ENCODE peak calls at places on chromosome X, in eight cellular contexts. H, G, F, Y, P, N, A and M are unnamed samples.

GRCh38 chrX:2550288-2551020 is 49.7 kb upstream of the DHRSX start:
- DNase-seq in A (no peak), Y (no peak), N (no peak), F (no peak), H (no peak), P (no peak), G (no peak), M (no peak)

GRCh38 chrX:135477576-135477975 is 42.9 kb upstream of the INTS6L start:
- DNase-seq in A (peak; percentile 41), N (peak; percentile 49), F (peak; percentile 11), P (peak; percentile 87), G (peak; percentile 81), H (no peak), Y (peak; percentile 63), M (peak; percentile 21)

GRCh38 chrX:7242613-7243012 is 94.7 kb upstream of the PUDP start:
- DNase-seq in F (no peak), N (no peak), P (no peak), H (no peak), G (no peak), A (no peak), Y (no peak), M (no peak)

GRCh38 chrX:20362268-20363002 is 95.7 kb upstream of the RPS6KA3 start:
- DNase-seq in A (no peak), P (peak; percentile 68), F (no peak), G (no peak), H (no peak), N (peak; percentile 50), Y (peak; percentile 64), M (no peak)

GRCh38 chrX:66050140-66050569 is 10.3 kb upstream of the VSIG4 start:
- DNase-seq in P (no peak), Y (no peak), N (no peak), F (no peak), A (peak; percentile 20), G (no peak), H (no peak), M (no peak)

GRCh38 chrX:130170752-130171445 is 863 bp upstream of the RAB33A start:
- DNase-seq in N (no peak), A (no peak), P (no peak), H (no peak), F (no peak), G (peak; percentile 24), Y (no peak), M (no peak)

GRCh38 chrX:17174671-17175070 is 200.3 kb upstream of the NHS start:
- DNase-seq in G (peak; percentile 23), F (no peak), H (no peak), A (no peak), P (no peak), N (no peak), Y (no peak), M (peak; percentile 17)

GRCh38 chrX:6826856-6827255 is 291.9 kb upstream of the VCX3A start:
- DNase-seq in Y (no peak), F (no peak), P (no peak), A (no peak), H (no peak), G (no peak), N (no peak), M (no peak)

GRCh38 chrX:1323315-1323714 is 13.3 kb upstream of the IL3RA start:
- DNase-seq in H (no peak), A (no peak), G (peak; percentile 49), P (no peak), Y (no peak), F (no peak), N (no peak), M (no peak)

GRCh38 chrX:96909291-96909690 is 25.6 kb downstream of the RPA4 start:
- DNase-seq in F (no peak), A (no peak), G (no peak), N (peak; percentile 58), Y (peak; percentile 67), H (no peak), P (no peak), M (no peak)

GRCh38 chrX:46898207-46898606 is 14.0 kb upstream of the JADE3 start:
- DNase-seq in H (no peak), A (no peak), G (no peak), N (no peak), P (no peak), Y (no peak), F (no peak), M (no peak)

GRCh38 chrX:137033774-137034507 is at the start of gene GPR101:
- DNase-seq in F (no peak), G (no peak), H (no peak), P (no peak), A (no peak), Y (no peak), N (no peak), M (no peak)
- H3K4me3 ChIP-seq in F (no peak within 1 kb of the TSS), G (no peak within 1 kb of the TSS), H (no peak within 1 kb of the TSS), P (peak within 1 kb of the TSS; percentile 15), A (peak within 1 kb of the TSS; percentile 25), Y (no peak within 1 kb of the TSS), N (no peak within 1 kb of the TSS), M (no peak within 1 kb of the TSS)

GRCh38 chrX:119194631-119195030 is 41.5 kb upstream of the PGRMC1 start:
- DNase-seq in P (peak; percentile 57), H (no peak), G (no peak), A (no peak), N (no peak), Y (peak; percentile 58), F (peak; percentile 2), M (no peak)
- TF ChIP-seq CTCF in P (peak; percentile 41), H (peak; percentile 12), G (peak; percentile 35), A (no peak), N (no peak), Y (peak; percentile 46), F (no peak), M (no peak)

DNA sequence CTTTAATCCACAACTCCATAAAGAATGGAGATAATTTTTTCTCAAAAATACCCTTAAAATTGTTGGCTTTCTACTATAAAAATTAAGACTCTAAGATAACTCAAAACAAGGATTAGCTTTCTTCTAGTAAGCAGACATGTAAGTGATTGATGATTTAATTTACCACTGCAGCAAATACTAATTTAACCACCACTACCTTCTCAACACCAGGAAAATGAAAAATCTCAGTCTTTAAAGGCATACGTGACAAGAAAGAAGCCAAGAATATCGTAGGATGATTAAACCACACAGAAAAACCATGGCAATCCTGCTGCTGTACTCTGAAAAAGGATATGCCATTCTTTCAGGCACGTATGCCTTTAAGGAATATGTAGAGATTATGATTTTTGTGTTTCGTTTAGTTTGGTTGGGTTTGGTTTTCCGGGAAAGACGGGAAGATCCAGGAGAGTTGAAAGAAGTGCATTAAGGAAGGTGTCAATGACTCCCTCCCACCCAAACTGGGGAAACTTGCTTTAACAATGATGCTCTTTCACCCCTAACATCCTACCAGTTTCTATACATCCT is 881 bp downstream of the LRCH2 start:
- DNase-seq in F (no peak), P (peak; percentile 1), G (no peak), Y (peak; percentile 7), A (no peak), H (no peak), N (no peak), M (no peak)
- H3K4me3 ChIP-seq in F (peak overlapping the region; percentile 75), P (peak overlapping the region; percentile 94), G (peak overlapping the region; percentile 54), Y (peak overlapping the region; percentile 63), A (peak overlapping the region; percentile 54), H (peak overlapping the region; percentile 73), N (peak overlapping the region; percentile 89), M (peak overlapping the region; percentile 25)

DNA sequence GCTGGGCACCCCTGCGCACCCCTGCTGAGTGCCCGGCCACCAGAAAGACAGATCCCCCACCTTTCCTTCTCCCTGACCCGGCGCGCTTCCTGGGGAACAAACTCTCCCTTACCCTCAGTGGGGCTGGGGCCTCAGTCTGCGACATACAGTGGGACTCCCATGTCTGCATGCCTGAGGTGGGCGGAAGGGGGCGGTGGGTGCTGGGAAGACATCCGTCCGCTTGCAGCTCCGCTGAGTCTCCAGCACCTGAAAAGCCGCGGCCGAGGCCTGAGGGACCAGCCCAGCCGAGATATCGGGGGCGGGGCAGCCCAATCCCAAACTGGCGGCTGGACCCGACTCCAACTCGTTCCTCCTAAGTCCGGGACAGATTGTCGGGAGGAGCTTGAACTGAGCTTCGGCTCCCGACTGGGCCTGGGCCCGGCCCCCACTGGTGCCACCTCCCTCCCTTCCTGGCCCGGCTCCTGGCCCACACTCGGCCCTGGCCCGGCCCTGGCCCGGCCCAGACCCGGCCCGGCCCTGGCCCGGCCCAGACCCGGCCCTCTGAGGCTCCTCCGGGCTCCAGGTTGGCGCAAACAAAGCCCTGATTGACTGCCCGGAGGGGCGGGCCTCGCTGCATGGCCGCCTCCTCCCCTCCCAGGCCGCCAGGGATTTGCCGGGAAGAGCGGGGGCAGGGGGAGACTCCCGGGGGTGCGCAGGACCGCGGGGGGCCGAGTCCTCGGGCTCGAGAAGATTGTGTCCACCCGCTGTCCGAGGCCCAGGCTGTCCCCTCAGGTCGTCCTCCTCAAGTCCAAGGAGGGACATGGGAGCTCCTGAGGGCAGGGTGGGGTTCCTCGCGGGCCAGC is 878 bp upstream of the SLC16A2 start:
- DNase-seq in F (peak; percentile 27), N (peak; percentile 48), Y (peak; percentile 59), A (peak; percentile 49), G (peak; percentile 62), H (no peak), P (peak; percentile 76), M (peak; percentile 91)
- TF ChIP-seq CTCF in F (no peak), N (no peak), Y (no peak), A (no peak), G (no peak), H (no peak), P (no peak), M (no peak)

GRCh38 chrX:54182864-54183613 is at the start of gene FAM120C:
- DNase-seq in N (peak; percentile 64), F (no peak), G (peak; percentile 73), Y (peak; percentile 65), A (peak; percentile 22), H (no peak), P (peak; percentile 84), M (peak; percentile 39)
- H3K4me3 ChIP-seq in N (peak within 1 kb of the TSS; percentile 93), F (peak within 1 kb of the TSS; percentile 64), G (peak within 1 kb of the TSS; percentile 79), Y (peak within 1 kb of the TSS; percentile 54), A (peak within 1 kb of the TSS; percentile 66), H (peak within 1 kb of the TSS; percentile 64), P (peak within 1 kb of the TSS; percentile 86), M (peak within 1 kb of the TSS; percentile 65)

GRCh38 chrX:152989292-152989658 is 4.6 kb downstream of the PNMA5 start:
- DNase-seq in F (no peak), Y (peak; percentile 17), G (no peak), H (no peak), A (no peak), N (peak; percentile 1), P (peak; percentile 38), M (no peak)
- TF ChIP-seq CTCF in F (no peak), Y (no peak), G (no peak), H (no peak), A (no peak), N (no peak), P (no peak), M (no peak)